ENCODE peak calls at places on chromosomes 11 and 22, in nine cellular contexts. Q is posterior vena cava; S is glutamatergic neuron; E is activated CD4-positive, alpha-beta T cell treated with anti-CD3 and anti-CD28 coated beads, Interleukin-2, amount 50 U/mL, for 48 hours; L is anterior cingulate cortex; N is Panc1; D is SW480; Y is bronchial epithelial cell; K is C1 segment of cervical spinal cord. M is an unnamed sample.
A peak's percentile ranks its signal among the peaks of the same experiment; 100 is the strongest.

GRCh38 chr11:130671801-130672700 is 223.6 kb downstream of the ADAMTS15 start:
- DNase-seq in L (peak; percentile 37), K (no peak), Q (peak; percentile 91), N (no peak), E (no peak), S (peak; percentile 28), Y (peak; percentile 62), D (no peak), M (no peak)

GRCh38 chr11:67584205-67584880 is 731 bp downstream of the GSTP1 start:
- DNase-seq in D (peak; percentile 33), Q (peak; percentile 94), N (no peak), E (peak; percentile 44), Y (peak; percentile 88), L (peak; percentile 40), S (peak; percentile 67), K (peak; percentile 38), M (peak; percentile 53)

GRCh38 chr11:65152157-65152556 is 17.8 kb upstream of the SYVN1 start:
- DNase-seq in K (no peak), E (no peak), Q (no peak), S (no peak), L (no peak), N (no peak), D (no peak), Y (no peak), M (no peak)

GRCh38 chr22:23913661-23914353 is 19.6 kb downstream of the MIF start:
- DNase-seq in N (peak; percentile 84), K (peak; percentile 94), Y (peak; percentile 95), E (peak; percentile 100), D (peak; percentile 97), Q (peak; percentile 100), L (peak; percentile 97), S (peak; percentile 100), M (peak; percentile 95)

GRCh38 chr11:3094223-3094824 is 37.1 kb upstream of the CARS1 start:
- DNase-seq in E (no peak), D (no peak), Q (no peak), K (no peak), S (no peak), N (no peak), Y (no peak), L (no peak), M (no peak)

GRCh38 chr11:62449451-62449851 is 30.6 kb downstream of the SCGB1A1 start:
- DNase-seq in Y (peak; percentile 10), E (no peak), D (peak; percentile 25), K (no peak), Q (no peak), L (no peak), N (no peak), S (no peak), M (no peak)

GRCh38 chr11:27216268-27217149 is 146.5 kb downstream of the CCDC34 start:
- DNase-seq in Q (peak; percentile 78), Y (no peak), N (no peak), K (no peak), E (no peak), S (peak; percentile 25), D (no peak), L (no peak), M (no peak)

GRCh38 chr11:134830312-134830711 is 418.3 kb upstream of the B3GAT1 start:
- DNase-seq in Q (no peak), E (no peak), N (no peak), K (no peak), Y (no peak), L (no peak), S (no peak), D (no peak), M (no peak)

GRCh38 chr22:47275479-47276218 is 513.2 kb downstream of the TBC1D22A start:
- DNase-seq in S (no peak), Q (peak; percentile 40), L (no peak), E (no peak), D (peak; percentile 25), K (no peak), Y (no peak), N (no peak), M (no peak)

GRCh38 chr11:63635762-63636465 is 21.7 kb upstream of the PLAAT3 start:
- DNase-seq in Y (peak; percentile 34), K (peak; percentile 23), N (no peak), S (peak; percentile 74), Q (no peak), E (peak; percentile 66), L (peak; percentile 19), D (peak; percentile 36), M (peak; percentile 58)

GRCh38 chr11:114430290-114430689 is 9.0 kb upstream of the REXO2 start:
- DNase-seq in S (no peak), L (no peak), E (no peak), Q (no peak), N (no peak), D (no peak), Y (no peak), K (no peak), M (no peak)

GRCh38 chr11:33507967-33508366 is 192.7 kb downstream of the C11orf91 start:
- DNase-seq in Y (peak; percentile 60), S (no peak), Q (no peak), N (no peak), K (no peak), L (no peak), E (no peak), D (peak; percentile 18), M (no peak)

GRCh38 chr11:76090821-76091220 is 115.5 kb downstream of the WNT11 start:
- DNase-seq in N (no peak), L (no peak), D (no peak), S (no peak), Y (no peak), E (no peak), Q (no peak), K (no peak), M (no peak)

GRCh38 chr11:5531053-5531831 is 14.7 kb upstream of the UBQLNL start:
- DNase-seq in D (no peak), L (no peak), K (no peak), Y (no peak), Q (no peak), E (no peak), S (no peak), N (no peak), M (no peak)

GRCh38 chr11:44814881-44815592 is 88.3 kb downstream of the TSPAN18 start:
- DNase-seq in K (no peak), Y (peak; percentile 10), D (no peak), N (no peak), L (no peak), Q (no peak), E (no peak), S (no peak), M (no peak)

GRCh38 chr11:65498042-65498726 is 661 bp upstream of the MALAT1 start:
- DNase-seq in N (no peak), D (peak; percentile 64), S (no peak), E (peak; percentile 62), Q (peak; percentile 81), L (peak; percentile 36), Y (peak; percentile 52), K (peak; percentile 38), M (no peak)

GRCh38 chr11:1335811-1336761 is 26.7 kb upstream of the TOLLIP start:
- DNase-seq in D (peak; percentile 42), Y (peak; percentile 59), S (peak; percentile 67), E (peak; percentile 51), K (no peak), N (no peak), L (peak; percentile 54), Q (peak; percentile 91), M (no peak)

GRCh38 chr22:26471522-26471921 is 12.1 kb downstream of the HPS4 start:
- DNase-seq in D (peak; percentile 93), S (no peak), Q (no peak), L (no peak), K (no peak), Y (peak; percentile 99), E (no peak), N (peak; percentile 66), M (no peak)

GRCh38 chr11:112366777-112367176 is 106.1 kb upstream of the PLET1 start:
- DNase-seq in E (no peak), N (no peak), K (no peak), D (no peak), Q (no peak), S (no peak), Y (no peak), L (no peak), M (no peak)

GRCh38 chr11:73454987-73455386 is 78.8 kb downstream of the RELT start:
- DNase-seq in Y (no peak), E (no peak), L (peak; percentile 76), N (no peak), S (no peak), Q (no peak), D (no peak), K (no peak), M (peak; percentile 60)

GRCh38 chr11:94754819-94755218 is 13.3 kb upstream of the AMOTL1 start:
- DNase-seq in K (no peak), E (no peak), N (no peak), Q (no peak), D (no peak), Y (peak; percentile 64), S (no peak), L (no peak), M (no peak)

GRCh38 chr22:42437488-42438292 is 5.5 kb upstream of the NFAM1 start:
- DNase-seq in Q (peak; percentile 93), Y (no peak), D (peak; percentile 57), S (peak; percentile 87), E (peak; percentile 84), K (peak; percentile 41), L (peak; percentile 85), N (peak; percentile 39), M (peak; percentile 53)

GRCh38 chr11:61163714-61164609 is 2.7 kb upstream of the VPS37C start:
- DNase-seq in K (no peak), L (no peak), Q (no peak), S (no peak), N (no peak), E (no peak), Y (no peak), D (no peak), M (no peak)

GRCh38 chr11:134544095-134544815 is 132.2 kb upstream of the B3GAT1 start:
- DNase-seq in Q (no peak), Y (no peak), K (no peak), S (peak; percentile 3), D (no peak), L (no peak), E (no peak), N (no peak), M (no peak)

GRCh38 chr11:117180020-117180419 is 1.5 kb downstream of the SIDT2 start:
- DNase-seq in Y (no peak), K (no peak), Q (no peak), S (no peak), N (no peak), E (no peak), L (no peak), D (no peak), M (no peak)

GRCh38 chr11:15127341-15127740 is 12.6 kb downstream of the INSC start:
- DNase-seq in Y (peak; percentile 96), K (no peak), Q (no peak), L (no peak), S (no peak), E (no peak), D (no peak), N (no peak), M (no peak)

GRCh38 chr22:35183917-35184316 is 73.4 kb upstream of the HMGXB4 start:
- DNase-seq in Y (no peak), N (no peak), S (no peak), K (no peak), L (no peak), E (no peak), D (no peak), Q (no peak), M (no peak)

GRCh38 chr11:97739892-97740782 is 1280.6 kb upstream of the CNTN5 start:
- DNase-seq in D (no peak), E (no peak), Q (no peak), S (no peak), L (no peak), Y (peak; percentile 62), K (no peak), N (no peak), M (no peak)

GRCh38 chr11:47667135-47667534 is 24.8 kb upstream of the MTCH2 start:
- DNase-seq in N (no peak), E (no peak), D (no peak), Y (no peak), L (no peak), K (no peak), S (no peak), Q (no peak), M (no peak)

GRCh38 chr11:73394416-73395296 is 18.5 kb downstream of the RELT start:
- DNase-seq in Q (no peak), D (no peak), K (no peak), L (no peak), Y (no peak), S (no peak), E (no peak), N (no peak), M (no peak)

GRCh38 chr22:48741540-48741939 is 1086.1 kb downstream of the BRD1 start:
- DNase-seq in D (no peak), N (no peak), Y (no peak), E (no peak), K (no peak), L (no peak), S (no peak), Q (peak; percentile 41), M (no peak)